ENCODE peak calls at places on chromosomes 11 and 22, in nine cellular contexts. P, Z, Y, G, W, V, J, M and H are unnamed samples.

GRCh38 chr11:19239039-19239438 is 1.7 kb downstream of the E2F8 start:
- DNase-seq in P (no peak), Z (no peak), Y (no peak), G (no peak), W (no peak), V (no peak), J (no peak), M (no peak), H (no peak)

GRCh38 chr11:122267602-122268001 is 151.6 kb upstream of the BLID start:
- DNase-seq in P (peak; percentile 45), Z (no peak), Y (peak; percentile 17), G (no peak), W (peak; percentile 83), V (peak; percentile 71), J (no peak), M (no peak), H (peak; percentile 89)

GRCh38 chr11:95451682-95452081 is 220.7 kb upstream of the SESN3 start:
- DNase-seq in P (peak; percentile 58), Z (no peak), Y (peak; percentile 27), G (no peak), W (peak; percentile 84), V (peak; percentile 51), J (no peak), M (no peak), H (no peak)

GRCh38 chr11:111128471-111128870 is 117.1 kb upstream of the POU2AF2 start:
- DNase-seq in P (no peak), Z (no peak), Y (no peak), G (no peak), W (no peak), V (no peak), J (no peak), M (no peak), H (no peak)

GRCh38 chr11:23556163-23556750 is 696.0 kb upstream of the CCDC179 start:
- DNase-seq in P (no peak), Z (no peak), Y (no peak), G (no peak), W (no peak), V (no peak), J (no peak), M (no peak), H (no peak)

GRCh38 chr11:15942126-15942525 is 414.2 kb downstream of the SOX6 start:
- DNase-seq in P (no peak), Z (no peak), Y (no peak), G (no peak), W (no peak), V (no peak), J (no peak), M (no peak), H (no peak)

GRCh38 chr11:131094828-131095227 is 178.5 kb upstream of the SNX19 start:
- DNase-seq in P (no peak), Z (no peak), Y (no peak), G (no peak), W (no peak), V (no peak), J (no peak), M (no peak), H (no peak)

GRCh38 chr11:33016654-33017053 is 976 bp downstream of the DEPDC7 start:
- DNase-seq in P (no peak), Z (no peak), Y (no peak), G (no peak), W (no peak), V (peak; percentile 19), J (no peak), M (no peak), H (no peak)

GRCh38 chr11:44570411-44571155 is 5.1 kb downstream of the CD82 start:
- DNase-seq in P (no peak), Z (no peak), Y (no peak), G (no peak), W (no peak), V (no peak), J (no peak), M (no peak), H (no peak)

GRCh38 chr22:34567367-34567766 is 498.6 kb upstream of the ISX start:
- DNase-seq in P (no peak), Z (no peak), Y (no peak), G (no peak), W (no peak), V (no peak), J (no peak), M (no peak), H (no peak)

GRCh38 chr11:62147545-62147944 is 23.7 kb downstream of the INCENP start:
- DNase-seq in P (no peak), Z (no peak), Y (no peak), G (no peak), W (no peak), V (no peak), J (no peak), M (no peak), H (no peak)

GRCh38 chr11:65422633-65423515 is at the start of gene NEAT1:
- DNase-seq in P (peak; percentile 82), Z (peak; percentile 93), Y (peak; percentile 95), G (peak; percentile 96), W (peak; percentile 84), V (peak; percentile 93), J (peak; percentile 90), M (peak; percentile 58), H (peak; percentile 80)

GRCh38 chr11:17700991-17701390 is 18.4 kb upstream of the MYOD1 start:
- DNase-seq in P (no peak), Z (no peak), Y (no peak), G (no peak), W (no peak), V (no peak), J (no peak), M (no peak), H (no peak)

GRCh38 chr11:44766972-44767278 is 40.2 kb downstream of the TSPAN18 start:
- DNase-seq in P (no peak), Z (no peak), Y (no peak), G (no peak), W (peak; percentile 31), V (no peak), J (no peak), M (no peak), H (no peak)

GRCh38 chr11:99020324-99021225 is at the start of gene CNTN5:
- DNase-seq in P (no peak), Z (peak; percentile 20), Y (no peak), G (peak; percentile 56), W (no peak), V (peak; percentile 41), J (no peak), M (no peak), H (no peak)

GRCh38 chr11:26599421-26599820 is 27.4 kb upstream of the MUC15 start:
- DNase-seq in P (no peak), Z (no peak), Y (peak; percentile 92), G (no peak), W (peak; percentile 5), V (no peak), J (no peak), M (no peak), H (no peak)